ENCODE peak calls at places on chromosome 22, in six cellular contexts. M is tibial nerve, R is pancreas, Y is ascending aorta, D is A673, T is hepatocyte. O is an unnamed sample.

GRCh38 chr22:33918676-33919590 is 1.3 kb downstream of the LARGE1 start:
- DNase-seq in M (no peak), R (no peak), Y (no peak), D (no peak), T (no peak), O (peak)

GRCh38 chr22:37228106-37229011 is 15.7 kb downstream of the RAC2 start:
- DNase-seq in M (no peak), R (no peak), Y (no peak), D (no peak), T (peak), O (peak)

GRCh38 chr22:27238935-27239510 is 562.5 kb downstream of the MN1 start:
- DNase-seq in M (peak), R (peak), Y (peak), D (peak), T (peak), O (peak)

GRCh38 chr22:32951081-32951806 is 106.9 kb downstream of the SYN3 start:
- DNase-seq in M (no peak), R (no peak), Y (no peak), D (peak), T (no peak), O (peak)

GRCh38 chr22:28142361-28142801 is 223.3 kb upstream of the PITPNB start:
- DNase-seq in M (peak), R (no peak), Y (no peak), D (peak), T (peak), O (no peak)

GRCh38 chr22:27241430-27242110 is 560.0 kb downstream of the MN1 start:
- DNase-seq in M (no peak), R (peak), Y (peak), D (no peak), T (peak), O (peak)

GRCh38 chr22:37065149-37065548 is 13.6 kb downstream of the KCTD17 start:
- DNase-seq in M (no peak), R (no peak), Y (no peak), D (no peak), T (no peak), O (no peak)

GRCh38 chr22:37189011-37189466 is 992 bp upstream of the C1QTNF6 start:
- DNase-seq in M (no peak), R (no peak), Y (no peak), D (peak), T (no peak), O (peak)

GRCh38 chr22:44625981-44626687 is 75.9 kb upstream of the PRR5 start:
- DNase-seq in M (peak), R (peak), Y (no peak), D (peak), T (peak), O (peak)

GRCh38 chr22:27317156-27317555 is 484.4 kb downstream of the MN1 start:
- DNase-seq in M (no peak), R (no peak), Y (no peak), D (peak), T (no peak), O (peak)

GRCh38 chr22:40553014-40553579 is 83.4 kb downstream of the MRTFA start:
- DNase-seq in M (no peak), R (no peak), Y (no peak), D (no peak), T (no peak), O (no peak)

GRCh38 chr22:26259510-26259909 is 90.2 kb downstream of the SEZ6L start:
- DNase-seq in M (no peak), R (no peak), Y (no peak), D (peak), T (peak), O (peak)

GRCh38 chr22:19056951-19057401 is 65.2 kb downstream of the DGCR2 start:
- DNase-seq in M (no peak), R (no peak), Y (no peak), D (no peak), T (no peak), O (no peak)

GRCh38 chr22:37443977-37444376 is 16.7 kb upstream of the ELFN2 start:
- DNase-seq in M (no peak), R (no peak), Y (no peak), D (no peak), T (no peak), O (no peak)

GRCh38 chr22:31093956-31094622 is 13.0 kb downstream of the SMTN start:
- DNase-seq in M (no peak), R (peak), Y (no peak), D (no peak), T (no peak), O (no peak)

GRCh38 chr22:23457586-23457985 is 122.5 kb downstream of the IGLL1 start:
- DNase-seq in M (no peak), R (no peak), Y (no peak), D (no peak), T (no peak), O (no peak)

GRCh38 chr22:34055525-34056200 is 135.4 kb upstream of the LARGE1 start:
- DNase-seq in M (no peak), R (no peak), Y (no peak), D (peak), T (peak), O (no peak)

GRCh38 chr22:47604563-47604962 is 842.1 kb downstream of the TBC1D22A start:
- DNase-seq in M (no peak), R (no peak), Y (no peak), D (no peak), T (no peak), O (no peak)

GRCh38 chr22:37661160-37661924 is 2.8 kb downstream of the PDXP start:
- DNase-seq in M (no peak), R (no peak), Y (no peak), D (peak), T (peak), O (peak)

GRCh38 chr22:37501610-37502341 is 15.6 kb upstream of the MFNG start:
- DNase-seq in M (peak), R (peak), Y (no peak), D (no peak), T (peak), O (peak)

GRCh38 chr22:27150530-27150909 is 493.1 kb downstream of the MIAT start:
- DNase-seq in M (no peak), R (no peak), Y (no peak), D (no peak), T (no peak), O (no peak)

GRCh38 chr22:28410050-28410816 is 269.4 kb downstream of the TTC28 start:
- DNase-seq in M (no peak), R (no peak), Y (no peak), D (peak), T (no peak), O (no peak)

GRCh38 chr22:23376256-23376655 is 195.9 kb downstream of the BCR start:
- DNase-seq in M (no peak), R (no peak), Y (no peak), D (peak), T (peak), O (no peak)

GRCh38 chr22:50192056-50192824 is 6.5 kb downstream of the TRABD start:
- DNase-seq in M (no peak), R (peak), Y (no peak), D (no peak), T (no peak), O (no peak)
- H3K4me3 ChIP-seq in M (no peak), R (no peak), Y (no peak), D (no peak), T (no peak), O (no peak)

GRCh38 chr22:20438678-20439492 is 1.3 kb upstream of the SCARF2 start:
- DNase-seq in M (no peak), R (no peak), Y (no peak), D (no peak), T (no peak), O (no peak)
- TF ChIP-seq CTCF in M (peak), R (no peak), Y (peak), D (no peak), T (no peak), O (peak)

GRCh38 chr22:46549565-46549840 is 12.1 kb upstream of the CELSR1 start:
- DNase-seq in M (no peak), R (no peak), Y (no peak), D (no peak), T (no peak), O (no peak)

GRCh38 chr22:46547883-46548244 is 10.4 kb upstream of the CELSR1 start:
- DNase-seq in M (peak), R (peak), Y (peak), D (no peak), T (peak), O (peak)

GRCh38 chr22:46545041-46545796 is 7.8 kb upstream of the CELSR1 start:
- DNase-seq in M (no peak), R (no peak), Y (no peak), D (peak), T (no peak), O (no peak)

GRCh38 chr22:46547179-46547882 is 9.9 kb upstream of the CELSR1 start:
- DNase-seq in M (no peak), R (no peak), Y (no peak), D (no peak), T (peak), O (peak)

GRCh38 chr22:46546466-46547178 is 9.2 kb upstream of the CELSR1 start:
- DNase-seq in M (no peak), R (peak), Y (no peak), D (no peak), T (peak), O (peak)
- H3K27ac ChIP-seq in M (no peak), R (peak), Y (peak), D (no peak), T (peak), O (peak)

GRCh38 chr22:45918455-45919370 is 58.2 kb downstream of the WNT7B start:
- DNase-seq in M (no peak), R (peak), Y (no peak), D (no peak), T (no peak), O (peak)
- H3K4me3 ChIP-seq in M (no peak), R (no peak), Y (no peak), D (no peak), T (no peak), O (no peak)

GRCh38 chr22:39518996-39519680 is 1.2 kb upstream of the ATF4 start:
- DNase-seq in M (no peak), R (no peak), Y (no peak), D (peak), T (peak), O (peak)

GRCh38 chr22:39520874-39521857 is 804 bp downstream of the ATF4 start:
- DNase-seq in M (peak), R (peak), Y (no peak), D (peak), T (peak), O (peak)

GRCh38 chr22:39518124-39518786 is 2.1 kb upstream of the ATF4 start:
- DNase-seq in M (no peak), R (no peak), Y (no peak), D (no peak), T (no peak), O (peak)

GRCh38 chr22:39520054-39520873 is at the start of gene ATF4:
- DNase-seq in M (peak), R (peak), Y (peak), D (peak), T (peak), O (peak)

GRCh38 chr22:39519681-39520053 is 695 bp upstream of the ATF4 start:
- DNase-seq in M (peak), R (peak), Y (no peak), D (no peak), T (peak), O (peak)
- TF ChIP-seq CTCF in M (peak), R (no peak), Y (peak), D (peak), T (peak), O (peak)

GRCh38 chr22:24727218-24727851 is 47.2 kb downstream of the PIWIL3 start:
- DNase-seq in M (peak), R (no peak), Y (no peak), D (peak), T (peak), O (peak)

GRCh38 chr22:24728790-24729637 is 45.5 kb downstream of the PIWIL3 start:
- DNase-seq in M (peak), R (no peak), Y (no peak), D (no peak), T (peak), O (peak)

GRCh38 chr22:24736526-24737050 is 37.9 kb downstream of the PIWIL3 start:
- DNase-seq in M (no peak), R (no peak), Y (no peak), D (no peak), T (no peak), O (no peak)

GRCh38 chr22:24730864-24731263 is 43.7 kb downstream of the PIWIL3 start:
- DNase-seq in M (no peak), R (no peak), Y (no peak), D (no peak), T (no peak), O (no peak)

GRCh38 chr22:24731786-24732185 is 42.7 kb downstream of the PIWIL3 start:
- DNase-seq in M (no peak), R (no peak), Y (no peak), D (no peak), T (no peak), O (no peak)
- H3K27ac ChIP-seq in M (no peak), R (no peak), Y (no peak), D (no peak), T (no peak), O (no peak)

GRCh38 chr22:43446881-43447280 is 35.1 kb downstream of the MPPED1 start:
- DNase-seq in M (no peak), R (no peak), Y (no peak), D (peak), T (no peak), O (no peak)
- H3K4me3 ChIP-seq in M (no peak), R (no peak), Y (no peak), D (no peak), T (no peak), O (no peak)

GRCh38 chr22:35956850-35957249 is 71.8 kb downstream of the RBFOX2 start:
- DNase-seq in M (no peak), R (no peak), Y (no peak), D (no peak), T (no peak), O (no peak)
- TF ChIP-seq CTCF in M (no peak), R (no peak), Y (no peak), D (no peak), T (no peak), O (no peak)

DNA sequence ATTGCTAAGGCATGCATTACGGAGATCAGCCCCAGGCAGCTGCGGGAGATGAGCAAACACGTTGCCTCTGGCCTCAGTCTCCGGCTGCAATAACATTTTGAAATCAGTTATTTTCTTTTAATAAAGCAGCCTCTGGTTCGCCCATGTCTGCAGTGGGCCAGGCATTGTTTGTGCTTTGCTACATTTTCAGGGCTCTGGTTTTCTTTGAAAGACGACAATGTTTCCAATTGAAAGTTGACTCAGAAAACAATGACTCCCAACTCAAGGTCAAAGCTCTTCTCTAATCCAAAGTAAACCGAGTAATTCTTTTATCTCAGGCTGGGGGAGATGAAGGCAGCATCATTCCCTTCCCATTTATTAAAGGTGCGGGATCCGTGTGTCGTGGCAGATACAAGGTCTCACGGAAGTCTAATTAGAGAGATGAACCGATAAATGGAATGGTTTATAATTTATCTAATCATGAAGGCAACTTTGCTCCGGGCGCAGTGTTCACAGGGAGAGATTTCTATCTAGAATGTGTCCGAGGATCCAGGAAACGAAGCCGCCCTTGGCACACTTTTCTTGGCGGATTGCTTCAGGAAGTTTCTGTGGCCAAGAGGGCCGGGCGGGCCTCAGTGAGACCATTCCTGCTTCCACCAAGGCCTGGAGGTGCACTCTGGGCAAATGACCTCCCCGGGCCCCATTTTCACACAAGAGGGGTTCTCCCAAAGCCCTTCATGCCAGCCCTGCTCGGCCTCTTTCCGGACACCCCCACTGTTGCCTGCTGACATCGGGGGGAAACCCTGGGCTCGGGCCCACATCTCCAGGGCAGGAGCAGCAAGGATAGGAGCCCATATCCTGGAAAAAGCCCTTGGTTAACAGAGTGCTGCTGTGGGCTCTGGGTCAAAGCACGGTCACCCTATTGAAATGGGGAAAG is 811.4 kb downstream of the BRD1 start:
- DNase-seq in M (no peak), R (no peak), Y (no peak), D (no peak), T (no peak), O (no peak)
- H3K27ac ChIP-seq in M (no peak), R (no peak), Y (peak), D (no peak), T (no peak), O (no peak)

DNA sequence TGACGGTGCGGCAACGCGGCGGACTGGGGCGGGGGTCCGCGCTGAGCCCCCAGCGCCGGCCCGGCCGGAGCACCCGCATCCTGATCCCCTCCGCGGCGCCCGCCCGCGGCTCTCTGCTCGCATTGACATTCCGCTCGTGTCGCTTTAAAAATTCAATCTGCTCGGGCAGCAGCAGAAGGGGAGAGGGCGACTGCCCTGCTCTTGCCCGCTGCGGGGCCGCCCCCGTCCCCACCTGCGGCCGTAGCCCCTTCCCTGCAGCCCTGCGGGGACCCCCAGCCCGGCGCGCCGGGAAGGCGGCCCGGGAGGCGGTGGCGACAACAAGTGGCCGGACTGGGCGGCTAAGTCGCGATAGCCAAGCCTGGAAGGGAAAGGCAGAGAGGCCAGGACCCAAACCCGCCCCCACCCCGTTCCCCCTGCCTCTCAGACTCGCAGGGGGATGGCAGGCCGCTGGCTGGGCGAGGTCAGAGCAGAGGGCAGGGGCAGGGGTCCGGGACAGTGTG is 1.1 kb downstream of the CABP7 start:
- DNase-seq in M (no peak), R (no peak), Y (no peak), D (no peak), T (no peak), O (no peak)
- H3K4me3 ChIP-seq in M (no peak), R (no peak), Y (peak), D (no peak), T (no peak), O (no peak)